ENCODE peak calls at places on chromosomes 16 and 17, in ten cellular contexts. One of them, this sample, is unnamed.

GRCh38 chr17:75822119-75822799 is 21.9 kb downstream of the UNC13D start:
- DNase-seq in Peyer's patch: peak; percentile 71
- DNase-seq in AG04449: no peak
- DNase-seq in BJ: no peak
- DNase-seq in A673: no peak
- DNase-seq in mucosa of descending colon: no peak
- DNase-seq in CD8-positive, alpha-beta T cell: peak; percentile 67
- DNase-seq in PC-9: no peak
- DNase-seq in gastrocnemius medialis: no peak
- DNase-seq in epithelial cell of esophagus: no peak
- DNase-seq in this sample: no peak

GRCh38 chr16:69893086-69893485 is 58.0 kb upstream of the CLEC18A start:
- DNase-seq in PC-9: no peak
- DNase-seq in AG04449: no peak
- DNase-seq in epithelial cell of esophagus: no peak
- DNase-seq in A673: no peak
- DNase-seq in mucosa of descending colon: no peak
- DNase-seq in Peyer's patch: no peak
- DNase-seq in gastrocnemius medialis: no peak
- DNase-seq in CD8-positive, alpha-beta T cell: no peak
- DNase-seq in BJ: no peak
- DNase-seq in this sample: no peak

GRCh38 chr17:49994085-49995054 is 654 bp downstream of the DLX3 start:
- DNase-seq in CD8-positive, alpha-beta T cell: peak; percentile 52
- DNase-seq in gastrocnemius medialis: no peak
- DNase-seq in A673: no peak
- DNase-seq in epithelial cell of esophagus: no peak
- DNase-seq in PC-9: peak; percentile 18
- DNase-seq in Peyer's patch: no peak
- DNase-seq in mucosa of descending colon: no peak
- DNase-seq in BJ: no peak
- DNase-seq in AG04449: no peak
- DNase-seq in this sample: no peak

GRCh38 chr17:41308918-41309359 is at the start of gene KRTAP16-1:
- DNase-seq in epithelial cell of esophagus: no peak
- DNase-seq in AG04449: no peak
- DNase-seq in mucosa of descending colon: peak; percentile 54
- DNase-seq in BJ: no peak
- DNase-seq in CD8-positive, alpha-beta T cell: no peak
- DNase-seq in Peyer's patch: peak; percentile 45
- DNase-seq in PC-9: no peak
- DNase-seq in A673: no peak
- DNase-seq in gastrocnemius medialis: no peak
- DNase-seq in this sample: no peak

GRCh38 chr17:1031711-1032110 is 34.8 kb downstream of the TIMM22 start:
- DNase-seq in gastrocnemius medialis: no peak
- DNase-seq in CD8-positive, alpha-beta T cell: no peak
- DNase-seq in AG04449: no peak
- DNase-seq in PC-9: no peak
- DNase-seq in epithelial cell of esophagus: no peak
- DNase-seq in A673: peak; percentile 81
- DNase-seq in Peyer's patch: no peak
- DNase-seq in BJ: no peak
- DNase-seq in mucosa of descending colon: no peak
- DNase-seq in this sample: peak; percentile 10

GRCh38 chr17:27567563-27567859 is 63.5 kb upstream of the LGALS9 start:
- DNase-seq in CD8-positive, alpha-beta T cell: no peak
- DNase-seq in epithelial cell of esophagus: no peak
- DNase-seq in mucosa of descending colon: no peak
- DNase-seq in PC-9: no peak
- DNase-seq in BJ: no peak
- DNase-seq in gastrocnemius medialis: peak; percentile 69
- DNase-seq in AG04449: no peak
- DNase-seq in A673: no peak
- DNase-seq in Peyer's patch: peak; percentile 68
- DNase-seq in this sample: no peak

GRCh38 chr16:80319181-80319580 is 221.6 kb upstream of the DYNLRB2 start:
- DNase-seq in CD8-positive, alpha-beta T cell: no peak
- DNase-seq in PC-9: no peak
- DNase-seq in A673: no peak
- DNase-seq in gastrocnemius medialis: no peak
- DNase-seq in epithelial cell of esophagus: no peak
- DNase-seq in BJ: no peak
- DNase-seq in Peyer's patch: no peak
- DNase-seq in mucosa of descending colon: no peak
- DNase-seq in AG04449: no peak
- DNase-seq in this sample: no peak

GRCh38 chr17:57612202-57613071 is 132.7 kb downstream of the CCDC182 start:
- DNase-seq in A673: peak; percentile 37
- DNase-seq in gastrocnemius medialis: no peak
- DNase-seq in Peyer's patch: no peak
- DNase-seq in BJ: no peak
- DNase-seq in epithelial cell of esophagus: peak; percentile 35
- DNase-seq in mucosa of descending colon: no peak
- DNase-seq in AG04449: no peak
- DNase-seq in PC-9: no peak
- DNase-seq in CD8-positive, alpha-beta T cell: no peak
- DNase-seq in this sample: no peak

GRCh38 chr17:9935408-9935807 is 30.3 kb upstream of the RCVRN start:
- DNase-seq in epithelial cell of esophagus: no peak
- DNase-seq in AG04449: no peak
- DNase-seq in gastrocnemius medialis: peak; percentile 35
- DNase-seq in PC-9: no peak
- DNase-seq in CD8-positive, alpha-beta T cell: no peak
- DNase-seq in A673: no peak
- DNase-seq in Peyer's patch: no peak
- DNase-seq in BJ: no peak
- DNase-seq in mucosa of descending colon: no peak
- DNase-seq in this sample: no peak

GRCh38 chr17:6455321-6455705 is 11.1 kb downstream of the PIMREG start:
- DNase-seq in CD8-positive, alpha-beta T cell: peak; percentile 70
- DNase-seq in A673: no peak
- DNase-seq in gastrocnemius medialis: no peak
- DNase-seq in PC-9: no peak
- DNase-seq in AG04449: no peak
- DNase-seq in BJ: no peak
- DNase-seq in Peyer's patch: peak; percentile 63
- DNase-seq in epithelial cell of esophagus: peak; percentile 30
- DNase-seq in mucosa of descending colon: peak; percentile 87
- DNase-seq in this sample: no peak

GRCh38 chr16:1740781-1741490 is 30.4 kb downstream of the NME3 start:
- DNase-seq in AG04449: no peak
- DNase-seq in BJ: no peak
- DNase-seq in PC-9: no peak
- DNase-seq in Peyer's patch: no peak
- DNase-seq in epithelial cell of esophagus: no peak
- DNase-seq in CD8-positive, alpha-beta T cell: no peak
- DNase-seq in mucosa of descending colon: no peak
- DNase-seq in gastrocnemius medialis: no peak
- DNase-seq in A673: no peak
- DNase-seq in this sample: no peak

GRCh38 chr17:38602453-38602852 is 3.3 kb downstream of the SRCIN1 start:
- DNase-seq in mucosa of descending colon: no peak
- DNase-seq in BJ: no peak
- DNase-seq in AG04449: no peak
- DNase-seq in Peyer's patch: no peak
- DNase-seq in PC-9: no peak
- DNase-seq in epithelial cell of esophagus: no peak
- DNase-seq in A673: no peak
- DNase-seq in CD8-positive, alpha-beta T cell: no peak
- DNase-seq in gastrocnemius medialis: no peak
- DNase-seq in this sample: no peak

DNA sequence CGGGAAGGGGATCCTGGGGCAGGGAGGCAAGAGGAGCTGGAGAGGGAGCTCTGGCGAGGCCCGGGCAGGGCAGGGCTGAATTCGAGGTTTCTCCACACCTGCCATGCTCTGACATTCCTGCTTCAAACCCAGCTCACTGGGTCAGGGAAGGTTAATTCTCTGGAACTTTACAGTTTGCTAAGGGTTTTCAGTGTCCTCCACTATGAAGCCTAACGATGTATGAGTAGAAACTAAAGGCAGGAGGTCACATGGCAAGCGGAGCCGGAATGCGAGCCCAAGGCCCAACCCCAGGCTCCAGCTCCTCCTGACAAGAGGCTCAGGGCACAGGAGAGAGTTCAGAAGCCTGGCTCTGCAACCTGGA is 29.2 kb downstream of the DCAKD start:
- DNase-seq in Peyer's patch: no peak
- DNase-seq in gastrocnemius medialis: no peak
- DNase-seq in BJ: no peak
- DNase-seq in AG04449: no peak
- DNase-seq in PC-9: no peak
- DNase-seq in mucosa of descending colon: no peak
- DNase-seq in A673: no peak
- DNase-seq in CD8-positive, alpha-beta T cell: no peak
- DNase-seq in epithelial cell of esophagus: no peak
- DNase-seq in this sample: no peak
- TF ChIP-seq CTCF in Peyer's patch: no peak
- TF ChIP-seq CTCF in gastrocnemius medialis: no peak
- TF ChIP-seq CTCF in BJ: no peak
- TF ChIP-seq CTCF in AG04449: no peak
- TF ChIP-seq CTCF in PC-9: peak; percentile 38
- TF ChIP-seq CTCF in mucosa of descending colon: no peak
- TF ChIP-seq CTCF in A673: no peak
- TF ChIP-seq CTCF in CD8-positive, alpha-beta T cell: peak; percentile 55
- TF ChIP-seq CTCF in epithelial cell of esophagus: peak; percentile 2
- TF ChIP-seq CTCF in this sample: no peak

DNA sequence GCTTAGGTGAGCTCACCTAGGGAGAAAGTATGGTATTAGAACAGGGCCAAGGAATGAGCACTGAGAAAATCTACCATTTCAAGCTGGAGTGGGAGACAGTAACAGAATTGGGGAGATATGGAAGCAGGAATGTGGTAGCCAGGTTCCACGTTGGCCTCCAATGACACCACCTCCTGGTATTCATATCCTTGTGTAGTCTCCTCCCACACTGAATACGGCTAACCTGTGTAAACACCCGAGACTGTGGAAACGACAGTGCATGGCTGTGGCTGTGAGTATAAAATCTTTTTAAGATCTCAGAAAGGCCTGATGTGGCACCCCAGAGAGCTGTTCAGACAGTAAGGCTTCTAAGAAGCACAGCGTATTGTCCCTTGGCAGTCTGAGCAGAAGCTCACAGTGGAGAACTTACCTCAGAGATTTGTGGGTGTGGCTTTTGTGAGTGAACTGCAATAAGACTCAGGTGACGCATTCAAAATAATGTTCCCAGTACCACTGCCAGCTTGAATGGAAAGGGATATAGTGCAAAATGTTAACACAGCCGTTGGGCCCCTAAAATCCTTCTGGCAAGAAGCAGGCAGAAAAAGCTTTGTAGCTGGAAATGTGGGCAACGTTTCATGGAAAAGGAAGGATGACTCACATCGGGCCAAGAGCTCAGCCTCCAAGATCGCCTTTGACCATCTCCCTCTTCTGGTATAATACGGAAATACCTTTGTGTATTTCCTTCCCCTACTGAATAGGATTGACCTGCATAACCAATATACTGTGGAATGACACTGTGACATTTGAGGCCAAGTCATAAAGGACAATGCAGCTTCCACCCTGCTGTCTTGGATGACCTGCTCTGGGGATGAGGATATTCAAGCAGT is 14.4 kb downstream of the SDR42E1 start:
- DNase-seq in CD8-positive, alpha-beta T cell: no peak
- DNase-seq in BJ: peak; percentile 12
- DNase-seq in Peyer's patch: no peak
- DNase-seq in epithelial cell of esophagus: peak; percentile 50
- DNase-seq in A673: peak; percentile 53
- DNase-seq in PC-9: no peak
- DNase-seq in mucosa of descending colon: no peak
- DNase-seq in AG04449: no peak
- DNase-seq in gastrocnemius medialis: no peak
- DNase-seq in this sample: no peak
- TF ChIP-seq CTCF in CD8-positive, alpha-beta T cell: no peak
- TF ChIP-seq CTCF in BJ: peak; percentile 45
- TF ChIP-seq CTCF in Peyer's patch: peak; percentile 44
- TF ChIP-seq CTCF in epithelial cell of esophagus: peak; percentile 20
- TF ChIP-seq CTCF in A673: peak; percentile 33
- TF ChIP-seq CTCF in PC-9: peak; percentile 40
- TF ChIP-seq CTCF in mucosa of descending colon: no peak
- TF ChIP-seq CTCF in AG04449: no peak
- TF ChIP-seq CTCF in gastrocnemius medialis: no peak
- TF ChIP-seq CTCF in this sample: peak; percentile 47

DNA sequence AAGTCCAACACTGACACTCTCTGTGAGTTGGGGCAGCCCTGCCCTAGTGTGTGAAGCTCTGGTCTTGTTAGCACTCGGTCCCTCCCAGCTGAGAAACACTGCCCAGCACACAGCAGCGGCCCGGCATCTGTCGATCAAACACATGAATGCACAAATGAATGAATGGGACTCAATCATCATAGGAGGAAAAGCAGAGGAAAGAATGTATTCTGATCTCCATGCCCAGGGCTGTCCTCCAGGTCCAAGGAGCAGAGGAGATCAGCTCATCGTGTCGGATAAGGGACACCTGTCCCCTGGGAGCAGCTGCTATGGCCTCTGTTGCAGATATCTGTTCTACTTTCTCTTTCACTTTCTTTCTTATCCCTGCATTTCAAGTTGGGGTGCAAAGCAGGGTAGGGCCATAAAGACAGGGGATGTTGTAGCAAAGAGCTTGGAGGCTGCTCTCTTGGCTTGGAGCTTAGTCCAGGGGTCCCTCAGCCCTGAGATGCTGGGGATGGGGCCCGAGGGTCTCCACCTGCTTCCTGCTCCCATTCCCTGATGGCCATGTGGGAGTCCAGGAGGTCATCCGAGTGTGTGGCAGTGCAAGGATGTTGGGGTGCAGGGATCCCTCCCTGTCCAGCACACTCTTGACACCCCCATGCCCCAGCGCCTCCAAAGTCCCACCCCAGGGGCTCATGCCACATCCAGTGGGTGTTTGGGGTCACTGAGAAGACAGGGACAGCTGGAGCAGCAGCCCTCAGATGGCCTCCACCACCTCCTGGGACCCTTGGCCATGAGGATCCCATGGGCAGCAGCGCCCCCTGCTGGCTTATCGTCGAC is 88.2 kb downstream of the IRF8 start:
- DNase-seq in Peyer's patch: peak; percentile 77
- DNase-seq in AG04449: no peak
- DNase-seq in gastrocnemius medialis: no peak
- DNase-seq in epithelial cell of esophagus: no peak
- DNase-seq in PC-9: no peak
- DNase-seq in mucosa of descending colon: no peak
- DNase-seq in CD8-positive, alpha-beta T cell: peak; percentile 72
- DNase-seq in A673: peak; percentile 23
- DNase-seq in BJ: no peak
- DNase-seq in this sample: no peak
- TF ChIP-seq CTCF in Peyer's patch: peak; percentile 59
- TF ChIP-seq CTCF in AG04449: peak; percentile 40
- TF ChIP-seq CTCF in gastrocnemius medialis: no peak
- TF ChIP-seq CTCF in epithelial cell of esophagus: no peak
- TF ChIP-seq CTCF in PC-9: peak; percentile 58
- TF ChIP-seq CTCF in mucosa of descending colon: no peak
- TF ChIP-seq CTCF in CD8-positive, alpha-beta T cell: peak; percentile 66
- TF ChIP-seq CTCF in A673: peak; percentile 29
- TF ChIP-seq CTCF in BJ: peak; percentile 35
- TF ChIP-seq CTCF in this sample: peak; percentile 25

DNA sequence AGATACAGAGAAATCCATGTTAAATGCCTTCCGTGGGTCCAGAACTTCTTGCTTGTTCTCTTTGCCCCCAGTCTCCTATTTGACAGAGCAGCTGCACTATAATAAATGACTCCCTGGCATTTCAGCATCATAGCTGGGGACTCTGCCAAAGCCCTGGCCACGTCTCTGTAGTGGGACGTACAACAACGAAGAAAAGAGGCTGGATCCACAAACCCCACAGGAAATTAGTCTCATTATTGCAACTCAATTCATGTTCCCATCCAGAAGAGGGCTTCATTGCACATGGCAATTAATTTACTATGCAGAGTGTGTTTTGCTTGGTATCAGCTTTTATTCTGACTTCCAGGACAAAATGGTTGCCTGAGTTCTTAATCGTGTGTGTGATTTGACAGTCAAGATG is 121.3 kb downstream of the CDH13 start:
- DNase-seq in AG04449: no peak
- DNase-seq in CD8-positive, alpha-beta T cell: no peak
- DNase-seq in gastrocnemius medialis: peak; percentile 67
- DNase-seq in PC-9: no peak
- DNase-seq in mucosa of descending colon: no peak
- DNase-seq in A673: peak; percentile 39
- DNase-seq in epithelial cell of esophagus: no peak
- DNase-seq in Peyer's patch: no peak
- DNase-seq in BJ: no peak
- DNase-seq in this sample: peak; percentile 20
- TF ChIP-seq CTCF in AG04449: peak; percentile 29
- TF ChIP-seq CTCF in CD8-positive, alpha-beta T cell: no peak
- TF ChIP-seq CTCF in gastrocnemius medialis: peak; percentile 37
- TF ChIP-seq CTCF in PC-9: no peak
- TF ChIP-seq CTCF in mucosa of descending colon: no peak
- TF ChIP-seq CTCF in A673: peak; percentile 9
- TF ChIP-seq CTCF in epithelial cell of esophagus: no peak
- TF ChIP-seq CTCF in Peyer's patch: no peak
- TF ChIP-seq CTCF in BJ: peak; percentile 25
- TF ChIP-seq CTCF in this sample: peak; percentile 35

This sample was measured in AG09319.